ENCODE peak calls at places on chromosomes 7 and 10, in ten cellular contexts. U is foreskin fibroblast, Z is bronchial epithelial cell, K is fibroblast of lung, R is H9, N is fibroblast of pulmonary artery, E is right lobe of liver, T is lower lobe of right lung, L is left ventricle myocardium inferior, W is RWPE1. Q is an unnamed sample.

GRCh38 chr10:16832351-16833080 is 15.3 kb upstream of the RSU1 start:
- DNase-seq in U (peak), Z (peak), E (no peak), W (peak), L (no peak), N (peak), T (no peak), R (no peak), K (peak), Q (no peak)

GRCh38 chr7:29748286-29749099 is 57.8 kb upstream of the WIPF3 start:
- DNase-seq in E (no peak), L (no peak), U (peak), Z (peak), R (no peak), W (peak), N (peak), T (no peak), K (peak), Q (no peak)

GRCh38 chr10:36802523-36803153 is 322.8 kb upstream of the ANKRD30A start:
- DNase-seq in W (no peak), Z (no peak), R (no peak), E (no peak), K (peak), T (no peak), U (no peak), N (no peak), L (peak), Q (peak)

GRCh38 chr7:30164567-30164966 is 29.8 kb downstream of the MTURN start:
- DNase-seq in Z (peak), R (no peak), K (peak), L (no peak), W (peak), E (no peak), T (no peak), U (peak), N (peak), Q (no peak)

GRCh38 chr10:99685232-99686041 is 26.1 kb downstream of the ENTPD7 start:
- DNase-seq in E (no peak), K (no peak), Z (peak), T (no peak), N (no peak), U (no peak), W (peak), R (no peak), L (no peak), Q (no peak)

GRCh38 chr7:57789130-57789529 is 339.2 kb downstream of the ZNF716 start:
- DNase-seq in K (no peak), R (no peak), L (no peak), U (no peak), Z (no peak), T (no peak), N (no peak), W (no peak), E (no peak), Q (no peak)

GRCh38 chr7:51731086-51731485 is 414.5 kb upstream of the COBL start:
- DNase-seq in L (no peak), T (no peak), N (no peak), R (peak), K (no peak), U (no peak), Z (no peak), E (no peak), W (no peak), Q (no peak)

GRCh38 chr7:150941351-150941982 is 36.7 kb downstream of the KCNH2 start:
- DNase-seq in L (no peak), E (no peak), N (no peak), T (peak), Z (peak), K (no peak), U (no peak), W (no peak), R (no peak), Q (peak)

GRCh38 chr7:26499316-26499897 is 207.7 kb downstream of the SNX10 start:
- DNase-seq in K (no peak), Z (no peak), W (no peak), U (no peak), L (no peak), E (no peak), N (no peak), R (no peak), T (no peak), Q (no peak)

GRCh38 chr10:86522385-86522855 is 828 bp upstream of the WAPL start:
- DNase-seq in K (no peak), U (no peak), L (no peak), N (no peak), T (no peak), Z (peak), E (no peak), W (peak), R (no peak), Q (no peak)

GRCh38 chr10:104005172-104005863 is 38.4 kb downstream of the SLK start:
- DNase-seq in Z (no peak), T (no peak), K (no peak), L (no peak), R (no peak), U (no peak), E (no peak), W (no peak), N (no peak), Q (no peak)

GRCh38 chr10:103551619-103552602 is 58.4 kb downstream of the NEURL1 start:
- DNase-seq in K (no peak), R (no peak), Z (no peak), T (peak), E (peak), N (no peak), L (no peak), W (no peak), U (no peak), Q (no peak)

GRCh38 chr7:2110586-2111396 is 122.0 kb downstream of the MAD1L1 start:
- DNase-seq in N (no peak), T (no peak), U (no peak), W (no peak), K (peak), L (no peak), E (no peak), Z (no peak), R (no peak), Q (no peak)

GRCh38 chr7:150755473-150756099 is 18.4 kb downstream of the GIMAP5 start:
- DNase-seq in K (no peak), U (no peak), R (no peak), E (no peak), Z (no peak), T (no peak), L (no peak), N (no peak), W (no peak), Q (no peak)

GRCh38 chr7:136386876-136387275 is 409.7 kb upstream of the MTPN start:
- DNase-seq in R (no peak), K (peak), U (no peak), L (no peak), E (no peak), Z (no peak), W (no peak), N (no peak), T (no peak), Q (no peak)

GRCh38 chr10:77036993-77037734 is 600.4 kb downstream of the KCNMA1 start:
- DNase-seq in R (peak), U (no peak), W (no peak), T (no peak), N (peak), L (no peak), Z (peak), K (peak), E (peak), Q (no peak)

DNA sequence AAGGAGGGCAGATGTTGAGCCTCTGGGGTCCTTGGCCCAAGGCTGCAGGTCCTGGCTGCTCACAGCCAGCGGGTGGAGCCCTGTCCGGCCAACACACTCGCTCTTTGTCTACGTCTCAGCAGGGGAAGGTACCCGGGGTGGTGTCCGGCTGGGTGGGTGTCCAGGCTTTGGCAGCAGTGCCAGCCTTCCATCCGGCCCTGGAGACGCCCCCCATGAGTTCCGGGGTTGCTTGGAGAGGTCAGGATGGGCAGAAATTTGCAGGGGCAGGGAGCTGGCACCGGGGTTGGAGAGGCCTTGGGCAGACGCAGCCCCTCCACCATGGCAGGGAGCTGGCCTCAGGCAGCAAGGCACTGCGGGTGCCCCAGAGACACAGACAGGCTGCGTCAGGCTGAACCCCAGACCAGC is 42.2 kb upstream of the ELN start:
- DNase-seq in K (no peak), W (no peak), R (no peak), Z (no peak), T (no peak), U (no peak), N (no peak), L (peak), E (no peak), Q (no peak)
- TF ChIP-seq CTCF in K (no peak), W (no peak), R (peak), Z (no peak), T (no peak), U (no peak), N (no peak), L (no peak), E (no peak), Q (no peak)

GRCh38 chr10:81082621-81083376 is 545.1 kb downstream of the SH2D4B start:
- DNase-seq in Z (no peak), R (peak), N (no peak), U (no peak), W (no peak), K (no peak), L (no peak), E (no peak), T (no peak), Q (no peak)

DNA sequence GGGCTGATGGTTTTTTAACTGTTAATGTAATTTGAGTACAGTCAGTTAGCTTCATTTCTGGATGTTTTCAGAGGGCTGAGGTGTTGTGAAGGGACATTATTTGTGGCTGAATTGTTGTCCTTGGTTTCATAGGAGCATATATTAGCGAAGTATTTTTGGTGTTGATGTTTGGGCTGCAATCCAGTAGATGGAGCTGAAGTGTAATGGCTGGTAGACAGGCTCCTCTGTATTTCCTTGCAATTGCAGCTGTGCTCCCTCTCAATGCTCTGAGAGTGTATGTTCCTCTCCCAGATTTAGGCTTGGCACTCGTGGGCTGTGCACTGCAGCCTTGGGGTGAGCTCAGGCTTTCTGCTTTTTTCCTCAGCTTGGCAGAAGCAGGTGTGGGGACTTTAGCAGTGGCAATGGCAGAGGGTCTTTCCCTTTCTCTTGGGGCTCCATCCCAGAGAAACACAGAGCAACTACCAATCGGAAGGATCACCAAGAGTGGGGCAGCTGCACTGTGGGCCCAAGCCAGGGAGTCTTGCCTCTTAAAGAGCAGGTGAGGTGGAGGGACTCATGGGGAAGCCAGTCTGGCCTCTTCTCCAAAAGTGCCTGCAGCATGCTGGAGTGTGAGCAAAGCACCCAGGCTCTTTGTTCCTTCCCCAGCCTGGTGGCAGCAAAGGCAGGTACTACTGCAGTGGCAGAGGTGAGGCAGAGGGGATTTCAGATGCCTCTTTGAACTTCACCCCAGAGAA is 544.4 kb downstream of the SH2D4B start:
- DNase-seq in T (no peak), W (no peak), U (no peak), R (peak), K (no peak), E (no peak), L (no peak), N (no peak), Z (peak), Q (no peak)
- TF ChIP-seq CTCF in T (no peak), W (no peak), U (no peak), R (peak), K (no peak), E (peak), L (no peak), N (no peak), Z (peak), Q (peak)

GRCh38 chr7:7720750-7721621 is 2.6 kb upstream of the RPA3 start:
- DNase-seq in W (no peak), R (no peak), U (no peak), N (no peak), K (no peak), E (no peak), T (no peak), L (no peak), Z (no peak), Q (no peak)

GRCh38 chr7:7719235-7719634 is 828 bp upstream of the RPA3 start:
- DNase-seq in W (peak), K (peak), E (no peak), L (no peak), N (peak), R (no peak), T (no peak), U (peak), Z (peak), Q (no peak)

GRCh38 chr7:7718461-7718860 is at the start of gene RPA3:
- DNase-seq in T (no peak), N (no peak), K (no peak), Z (no peak), E (no peak), L (no peak), U (no peak), W (no peak), R (no peak), Q (no peak)

GRCh38 chr7:7720193-7720592 is 1.8 kb upstream of the RPA3 start:
- DNase-seq in Z (no peak), U (peak), W (no peak), R (no peak), E (no peak), T (no peak), K (no peak), L (no peak), N (no peak), Q (no peak)
- TF ChIP-seq CTCF in Z (no peak), U (no peak), W (no peak), R (no peak), E (no peak), T (no peak), K (no peak), L (no peak), N (no peak), Q (no peak)

GRCh38 chr7:109873296-109873695 is 1217.6 kb upstream of the LRRN3 start:
- DNase-seq in L (no peak), N (no peak), T (no peak), E (no peak), R (no peak), U (no peak), W (no peak), Z (no peak), K (no peak), Q (no peak)
- TF ChIP-seq CTCF in L (no peak), N (no peak), T (no peak), E (no peak), R (no peak), U (no peak), W (no peak), Z (no peak), K (no peak), Q (no peak)

GRCh38 chr10:133015321-133015720 is 72.4 kb upstream of the ADGRA1 start:
- DNase-seq in T (no peak), U (no peak), R (no peak), Z (no peak), W (no peak), E (peak), N (no peak), L (no peak), K (no peak), Q (no peak)
- TF ChIP-seq CTCF in T (no peak), U (no peak), R (no peak), Z (no peak), W (no peak), E (no peak), N (no peak), L (no peak), K (no peak), Q (no peak)

GRCh38 chr7:40507166-40507565 is 372.4 kb downstream of the SUGCT start:
- DNase-seq in R (no peak), W (no peak), T (no peak), U (no peak), E (no peak), L (no peak), N (peak), Z (peak), K (peak), Q (no peak)
- TF ChIP-seq CTCF in R (peak), W (no peak), T (peak), U (no peak), E (peak), L (peak), N (no peak), Z (peak), K (no peak), Q (peak)

GRCh38 chr10:11706911-11707567 is 35.1 kb upstream of the ECHDC3 start:
- DNase-seq in R (no peak), T (no peak), L (no peak), W (no peak), N (no peak), U (no peak), K (no peak), E (no peak), Z (no peak), Q (no peak)
- TF ChIP-seq CTCF in R (peak), T (no peak), L (no peak), W (no peak), N (no peak), U (peak), K (no peak), E (no peak), Z (no peak), Q (peak)

DNA sequence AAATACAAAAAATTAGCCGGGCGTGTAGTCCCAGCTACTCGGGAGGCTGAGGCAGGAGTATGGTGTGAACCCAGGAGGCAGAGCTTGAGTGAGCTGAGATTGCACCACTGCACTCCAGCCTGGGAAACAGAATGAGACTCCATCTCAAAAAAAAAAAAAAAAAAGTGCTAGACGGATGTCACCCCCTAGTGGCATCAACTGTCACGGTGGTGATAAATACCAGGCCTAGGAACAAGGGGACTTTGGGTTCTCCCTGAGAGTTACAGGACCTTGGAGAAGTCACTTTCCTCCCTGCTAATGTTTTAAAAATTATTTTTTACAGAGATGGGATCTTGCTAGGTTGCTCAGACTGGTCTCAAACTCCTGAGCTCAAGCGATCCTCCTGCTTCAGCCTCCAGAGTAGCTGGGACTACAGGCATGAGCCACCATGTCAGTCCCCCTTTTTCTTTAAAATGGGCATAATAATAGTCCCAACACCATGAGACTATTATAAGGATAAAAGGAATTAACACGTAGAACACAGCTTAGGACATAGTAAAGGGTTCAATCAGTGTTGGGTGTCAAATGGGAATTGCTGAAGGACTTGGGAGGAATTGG is 2.6 kb upstream of the TMEM130 start:
- DNase-seq in R (no peak), T (peak), K (peak), N (no peak), Z (no peak), W (no peak), U (no peak), L (no peak), E (no peak), Q (no peak)
- TF ChIP-seq CTCF in R (peak), T (peak), K (peak), N (peak), Z (peak), W (peak), U (no peak), L (no peak), E (peak), Q (peak)

Q was measured in type B pancreatic cell.